ENCODE peak calls at places on chromosomes 13 and 19, in four cellular contexts. C is stimulated activated CD4-positive, alpha-beta T cell treated with anti-CD3 and anti-CD28 coated beads, TNF-alpha, amount 100 ng/mL, for 48 hours; Z is AG09309; W is iris pigment epithelial cell. B is an unnamed sample.

GRCh38 chr13:57552441-57552840 is 79.1 kb upstream of the PCDH17 start:
- DNase-seq in C (no peak), W (no peak), Z (no peak), B (no peak)

GRCh38 chr19:29645911-29646310 is 19.4 kb upstream of the PLEKHF1 start:
- DNase-seq in C (no peak), Z (no peak), W (peak), B (no peak)

GRCh38 chr13:39586956-39587605 is 15.9 kb downstream of the LHFPL6 start:
- DNase-seq in C (no peak), Z (no peak), W (no peak), B (no peak)

GRCh38 chr19:14198384-14199376 is 7.3 kb downstream of the ADGRL1 start:
- DNase-seq in C (no peak), Z (no peak), W (no peak), B (no peak)

GRCh38 chr19:51610576-51610975 is 19.6 kb downstream of the SIGLEC5 start:
- DNase-seq in W (no peak), C (no peak), Z (no peak), B (no peak)

GRCh38 chr13:76917096-76917495 is 30.9 kb upstream of the KCTD12 start:
- DNase-seq in Z (no peak), C (no peak), W (peak), B (no peak)

GRCh38 chr19:47280183-47280797 is 5.6 kb downstream of the INAFM1 start:
- DNase-seq in Z (no peak), C (peak), W (no peak), B (no peak)

GRCh38 chr19:35249146-35249847 is 495 bp downstream of the LSR start:
- DNase-seq in Z (no peak), W (no peak), C (no peak), B (no peak)

GRCh38 chr13:19596960-19597361 is 35.6 kb upstream of the TPTE2 start:
- DNase-seq in Z (no peak), W (peak), C (no peak), B (no peak)

GRCh38 chr19:51501594-51502263 is at the start of gene SIGLEC12:
- DNase-seq in Z (no peak), W (no peak), C (no peak), B (no peak)

GRCh38 chr19:49802836-49803528 is 10.1 kb downstream of the FUZ start:
- DNase-seq in C (no peak), W (no peak), Z (no peak), B (no peak)

GRCh38 chr13:24004142-24004541 is 106.8 kb upstream of the C1QTNF9B start:
- DNase-seq in C (no peak), Z (no peak), W (no peak), B (no peak)

B was measured in T47D.